ENCODE peak calls at places on chromosomes 11 and 22, in four cellular contexts. K is GM12891, Y is uterus, D is transverse colon. H is an unnamed sample.

GRCh38 chr11:71251761-71252433 is 480 bp downstream of the SHANK2 start:
- DNase-seq in Y (no peak), D (peak), K (peak), H (no peak)

GRCh38 chr11:10703544-10703943 is 10.0 kb upstream of the IRAG1 start:
- DNase-seq in K (no peak), D (no peak), Y (no peak), H (no peak)

GRCh38 chr22:19514831-19515565 is 9.2 kb downstream of the CLDN5 start:
- DNase-seq in D (no peak), K (no peak), Y (no peak), H (no peak)

GRCh38 chr22:22942511-22943329 is 55.1 kb downstream of the IGLL5 start:
- DNase-seq in K (no peak), D (peak), Y (no peak), H (no peak)

GRCh38 chr11:131275580-131275979 is 94.8 kb upstream of the NTM start:
- DNase-seq in D (no peak), K (no peak), Y (no peak), H (no peak)

GRCh38 chr11:106990322-106990721 is 28.0 kb downstream of the GUCY1A2 start:
- DNase-seq in D (no peak), K (no peak), Y (no peak), H (no peak)

GRCh38 chr22:29998627-29999026 is 81.6 kb upstream of the HORMAD2 start:
- DNase-seq in D (no peak), K (no peak), Y (no peak), H (no peak)

GRCh38 chr22:29207231-29207550 is 1.5 kb downstream of the EMID1 start:
- DNase-seq in D (no peak), K (no peak), Y (no peak), H (no peak)

GRCh38 chr11:57483570-57483934 is 23.2 kb downstream of the RTN4RL2 start:
- DNase-seq in K (no peak), D (no peak), Y (no peak), H (no peak)

GRCh38 chr11:9470765-9471164 is 10.0 kb downstream of the ZNF143 start:
- DNase-seq in Y (no peak), D (no peak), K (no peak), H (no peak)

GRCh38 chr11:134332782-134333181 is 994 bp downstream of the GLB1L2 start:
- DNase-seq in K (no peak), Y (no peak), D (no peak), H (no peak)

GRCh38 chr11:116482716-116483115 is 290.1 kb downstream of the BUD13 start:
- DNase-seq in D (no peak), Y (no peak), K (no peak), H (no peak)

GRCh38 chr11:13367115-13367514 is 89.5 kb downstream of the BMAL1 start:
- DNase-seq in K (no peak), Y (no peak), D (no peak), H (no peak)

DNA sequence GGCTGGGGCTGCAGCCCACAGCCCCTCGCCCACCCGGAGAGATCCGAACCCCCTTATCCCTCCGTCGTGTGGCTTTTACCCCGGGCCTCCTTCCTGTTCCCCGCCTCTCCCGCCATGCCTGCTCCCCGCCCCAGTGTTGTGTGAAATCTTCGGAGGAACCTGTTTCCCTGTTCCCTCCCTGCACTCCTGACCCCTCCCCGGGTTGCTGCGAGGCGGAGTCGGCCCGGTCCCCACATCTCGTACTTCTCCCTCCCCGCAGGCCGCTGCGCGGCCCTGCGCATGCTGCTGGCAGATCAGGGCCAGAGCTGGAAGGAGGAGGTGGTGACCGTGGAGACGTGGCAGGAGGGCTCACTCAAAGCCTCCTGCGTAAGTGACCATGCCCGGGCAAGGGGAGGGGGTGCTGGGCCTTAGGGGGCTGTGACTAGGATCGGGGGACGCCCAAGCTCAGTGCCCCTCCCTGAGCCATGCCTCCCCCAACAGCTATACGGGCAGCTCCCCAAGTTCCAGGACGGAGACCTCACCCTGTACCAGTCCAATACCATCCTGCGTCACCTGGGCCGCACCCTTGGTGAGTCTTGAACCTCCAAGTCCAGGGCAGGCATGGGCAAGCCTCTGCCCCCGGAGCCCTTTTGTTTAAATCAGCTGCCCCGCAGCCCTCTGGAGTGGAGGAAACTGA is 731 bp downstream of the GSTP1 start:
- DNase-seq in Y (peak), K (no peak), D (peak), H (no peak)
- TF ChIP-seq POLR2A in Y (no peak), K (no peak), D (peak), H (no peak)

GRCh38 chr22:24758164-24758799 is 16.2 kb downstream of the PIWIL3 start:
- DNase-seq in K (no peak), Y (peak), D (peak), H (no peak)
- TF ChIP-seq POLR2A in K (no peak), Y (no peak), D (no peak), H (no peak)

GRCh38 chr11:129884581-129884980 is 10.8 kb downstream of the NFRKB start:
- DNase-seq in D (no peak), K (no peak), Y (no peak), H (no peak)
- TF ChIP-seq POLR2A in D (no peak), K (no peak), Y (no peak), H (no peak)

GRCh38 chr11:45146072-45147016 is at the start of gene PRDM11:
- DNase-seq in D (peak), K (peak), Y (peak), H (no peak)
- TF ChIP-seq POLR2A in D (peak), K (no peak), Y (no peak), H (no peak)

DNA sequence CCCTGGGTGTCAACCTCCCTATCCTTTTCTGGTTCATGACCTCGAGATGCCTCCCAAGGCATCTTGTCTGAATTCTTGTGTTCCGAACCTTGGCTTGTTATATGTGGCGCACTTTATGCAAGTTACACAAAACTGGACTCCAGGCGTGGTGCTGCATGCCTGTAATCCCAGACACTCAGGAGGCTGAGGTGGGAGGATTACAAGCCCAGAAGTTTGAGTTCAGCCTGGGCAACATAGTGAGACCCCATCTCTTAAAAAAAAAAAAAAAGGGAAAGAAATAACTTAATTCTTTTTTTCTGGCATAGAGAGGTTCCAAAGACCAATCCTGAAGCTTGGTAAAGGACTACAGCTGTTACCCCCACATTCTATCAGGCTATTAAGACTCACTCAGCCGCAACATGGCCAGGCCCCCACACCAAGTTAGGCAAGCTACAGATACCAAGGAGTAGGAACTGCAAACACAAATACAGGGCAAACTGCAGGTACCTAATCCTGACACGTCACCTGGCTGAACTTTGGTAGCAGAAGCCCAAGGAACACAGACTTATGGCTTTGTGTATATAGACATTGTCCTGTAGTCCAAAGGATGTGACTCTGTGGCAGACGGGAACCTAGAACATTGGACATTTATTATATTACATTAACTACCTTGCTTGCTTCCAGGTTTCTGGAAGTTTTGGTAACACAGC is 1.3 kb downstream of the C11orf24 start:
- DNase-seq in K (no peak), D (peak), Y (no peak), H (no peak)
- TF ChIP-seq POLR2A in K (no peak), D (peak), Y (no peak), H (no peak)

GRCh38 chr11:32088117-32088941 is 2.5 kb upstream of the RCN1 start:
- DNase-seq in D (no peak), K (no peak), Y (peak), H (no peak)

GRCh38 chr11:32094931-32095330 is 4.1 kb downstream of the RCN1 start:
- DNase-seq in D (no peak), Y (no peak), K (no peak), H (no peak)

GRCh38 chr11:32092581-32093170 is 1.8 kb downstream of the RCN1 start:
- DNase-seq in K (no peak), Y (no peak), D (no peak), H (no peak)

GRCh38 chr11:32087602-32088001 is 3.3 kb upstream of the RCN1 start:
- DNase-seq in K (no peak), Y (no peak), D (no peak), H (no peak)

GRCh38 chr11:32090774-32091370 is at the start of gene RCN1:
- DNase-seq in D (peak), K (peak), Y (peak), H (peak)
- TF ChIP-seq POLR2A in D (peak), K (no peak), Y (peak), H (peak)

GRCh38 chr11:76445122-76446084 is 585 bp downstream of the EMSY start:
- DNase-seq in D (peak), Y (peak), K (peak), H (peak)
- TF ChIP-seq POLR2A in D (peak), Y (peak), K (no peak), H (no peak)

DNA sequence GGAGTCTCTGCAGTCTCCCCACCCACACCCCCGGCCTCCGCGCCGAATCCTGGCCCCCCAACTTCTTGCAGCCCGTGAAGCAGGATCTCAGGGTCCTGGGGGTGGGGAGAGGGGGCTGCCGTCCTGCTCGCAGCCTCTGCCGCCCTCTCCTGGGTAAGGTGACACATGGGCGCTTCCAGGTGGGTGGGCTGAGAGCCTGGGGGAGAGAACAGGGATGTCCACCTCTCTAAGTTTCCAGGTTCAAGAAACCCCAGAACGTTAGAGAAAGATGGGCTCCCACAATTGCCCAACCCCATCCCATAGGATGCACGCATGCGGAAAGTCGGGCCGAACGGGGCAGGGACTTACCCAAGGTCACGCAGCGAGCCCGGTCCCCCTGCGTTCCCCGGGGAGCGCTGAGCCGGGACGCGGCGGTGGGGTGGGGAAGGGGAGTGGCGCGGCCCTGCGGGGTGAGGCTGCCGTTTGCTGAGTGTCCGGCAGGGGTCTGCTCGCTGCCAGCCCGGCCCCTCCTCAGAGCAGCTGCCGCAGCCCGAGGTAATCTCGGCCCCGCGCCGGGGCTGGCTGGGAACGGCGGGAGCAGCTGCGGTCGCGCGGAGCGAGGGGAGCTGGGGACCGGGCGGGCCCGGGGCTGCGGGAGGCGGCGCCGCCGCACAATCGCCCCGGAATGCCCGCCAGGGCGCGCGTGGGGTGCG is 705 bp upstream of the CAPN1 start:
- DNase-seq in Y (peak), D (peak), K (peak), H (peak)
- TF ChIP-seq POLR2A in Y (no peak), D (peak), K (no peak), H (no peak)

GRCh38 chr11:67631427-67631826 is 1.7 kb upstream of the NUDT8 start:
- DNase-seq in D (peak), Y (no peak), K (no peak), H (peak)

GRCh38 chr11:67631853-67632174 is 2.1 kb upstream of the NUDT8 start:
- DNase-seq in D (no peak), K (no peak), Y (no peak), H (no peak)

GRCh38 chr11:67629386-67630229 is at the start of gene NUDT8:
- DNase-seq in D (peak), K (peak), Y (peak), H (peak)

GRCh38 chr11:67630943-67631331 is 1.2 kb upstream of the NUDT8 start:
- DNase-seq in D (no peak), Y (no peak), K (no peak), H (peak)

DNA sequence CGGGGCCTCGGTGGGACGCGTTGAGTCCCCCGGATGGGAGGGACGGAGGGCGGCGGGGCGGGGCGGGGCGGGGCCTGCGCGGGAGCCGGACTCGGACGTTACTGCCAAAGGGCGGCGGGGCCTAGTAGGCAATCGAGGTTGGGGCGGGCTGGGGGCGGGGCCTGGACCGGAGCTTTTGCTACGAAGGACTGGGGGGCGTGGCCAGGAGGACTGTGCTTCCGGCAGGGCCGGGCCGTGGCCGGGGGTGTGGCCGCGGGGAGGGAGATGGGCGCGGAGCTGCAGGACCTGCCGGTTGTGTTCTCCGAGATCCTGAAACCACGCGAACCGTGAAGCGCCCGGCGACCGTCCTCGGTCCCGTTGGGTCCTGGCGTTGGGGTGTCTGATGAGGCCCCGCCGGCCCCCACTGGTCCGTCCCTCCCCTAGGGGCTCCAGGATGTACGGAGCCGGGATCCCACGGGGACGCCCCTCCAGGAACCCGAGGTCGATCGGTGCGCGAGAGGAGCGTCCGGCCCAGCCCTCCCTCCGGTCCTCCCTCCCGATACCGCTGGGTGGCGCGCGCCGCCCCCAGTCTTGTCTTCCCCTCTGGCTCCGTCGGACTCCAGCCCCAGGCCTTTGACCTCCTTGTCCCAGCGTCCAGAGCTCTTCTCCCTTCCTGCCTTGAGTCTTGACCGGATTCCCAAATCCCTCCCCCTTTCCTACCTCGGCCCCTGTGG is 649 bp upstream of the NUDT8 start:
- DNase-seq in Y (peak), K (peak), D (peak), H (peak)
- TF ChIP-seq POLR2A in Y (peak), K (no peak), D (peak), H (peak)